ENCODE peak calls at places on chromosomes 5 and 9, in four cellular contexts. One of them, this sample, is unnamed.

GRCh38 chr5:175859422-175859821 is 12.0 kb upstream of the CPLX2 start:
- DNase-seq in SK-N-SH: no peak
- DNase-seq in GM12891: no peak
- DNase-seq in HepG2: no peak
- DNase-seq in this sample: no peak

GRCh38 chr5:140348104-140348503 is 1.7 kb upstream of the HBEGF start:
- DNase-seq in SK-N-SH: no peak
- DNase-seq in GM12891: no peak
- DNase-seq in HepG2: no peak
- DNase-seq in this sample: no peak

GRCh38 chr5:74233571-74233970 is 407.0 kb downstream of the ENC1 start:
- DNase-seq in SK-N-SH: no peak
- DNase-seq in GM12891: no peak
- DNase-seq in HepG2: no peak
- DNase-seq in this sample: no peak

GRCh38 chr5:58751222-58751621 is 168.3 kb downstream of the RAB3C start:
- DNase-seq in SK-N-SH: peak
- DNase-seq in GM12891: no peak
- DNase-seq in HepG2: no peak
- DNase-seq in this sample: no peak

GRCh38 chr5:142977363-142978051 is 207.3 kb downstream of the ARHGAP26 start:
- DNase-seq in SK-N-SH: no peak
- DNase-seq in GM12891: no peak
- DNase-seq in HepG2: no peak
- DNase-seq in this sample: no peak

GRCh38 chr5:154831451-154831850 is 19.0 kb downstream of the FAXDC2 start:
- DNase-seq in SK-N-SH: no peak
- DNase-seq in GM12891: no peak
- DNase-seq in HepG2: no peak
- DNase-seq in this sample: no peak

GRCh38 chr9:72044095-72044494 is 16.3 kb downstream of the C9orf57 start:
- DNase-seq in SK-N-SH: no peak
- DNase-seq in GM12891: no peak
- DNase-seq in HepG2: no peak
- DNase-seq in this sample: no peak

GRCh38 chr9:114811969-114812636 is 6.3 kb upstream of the TNFSF15 start:
- DNase-seq in SK-N-SH: no peak
- DNase-seq in GM12891: no peak
- DNase-seq in HepG2: no peak
- DNase-seq in this sample: no peak

GRCh38 chr9:6758418-6759113 is 793 bp downstream of the KDM4C start:
- DNase-seq in SK-N-SH: peak
- DNase-seq in GM12891: peak
- DNase-seq in HepG2: peak
- DNase-seq in this sample: peak

GRCh38 chr9:107732781-107733529 is 243.4 kb upstream of the KLF4 start:
- DNase-seq in SK-N-SH: no peak
- DNase-seq in GM12891: no peak
- DNase-seq in HepG2: no peak
- DNase-seq in this sample: no peak

GRCh38 chr5:16712600-16712999 is 95.8 kb upstream of the RETREG1 start:
- DNase-seq in SK-N-SH: no peak
- DNase-seq in GM12891: no peak
- DNase-seq in HepG2: no peak
- DNase-seq in this sample: no peak

GRCh38 chr9:14326264-14326826 is 12.4 kb upstream of the NFIB start:
- DNase-seq in SK-N-SH: no peak
- DNase-seq in GM12891: no peak
- DNase-seq in HepG2: no peak
- DNase-seq in this sample: no peak

GRCh38 chr9:16521868-16522381 is 348.5 kb downstream of the BNC2 start:
- DNase-seq in SK-N-SH: peak
- DNase-seq in GM12891: no peak
- DNase-seq in HepG2: no peak
- DNase-seq in this sample: no peak

GRCh38 chr9:91824591-91825339 is 125.3 kb downstream of the ROR2 start:
- DNase-seq in SK-N-SH: peak
- DNase-seq in GM12891: no peak
- DNase-seq in HepG2: no peak
- DNase-seq in this sample: no peak

DNA sequence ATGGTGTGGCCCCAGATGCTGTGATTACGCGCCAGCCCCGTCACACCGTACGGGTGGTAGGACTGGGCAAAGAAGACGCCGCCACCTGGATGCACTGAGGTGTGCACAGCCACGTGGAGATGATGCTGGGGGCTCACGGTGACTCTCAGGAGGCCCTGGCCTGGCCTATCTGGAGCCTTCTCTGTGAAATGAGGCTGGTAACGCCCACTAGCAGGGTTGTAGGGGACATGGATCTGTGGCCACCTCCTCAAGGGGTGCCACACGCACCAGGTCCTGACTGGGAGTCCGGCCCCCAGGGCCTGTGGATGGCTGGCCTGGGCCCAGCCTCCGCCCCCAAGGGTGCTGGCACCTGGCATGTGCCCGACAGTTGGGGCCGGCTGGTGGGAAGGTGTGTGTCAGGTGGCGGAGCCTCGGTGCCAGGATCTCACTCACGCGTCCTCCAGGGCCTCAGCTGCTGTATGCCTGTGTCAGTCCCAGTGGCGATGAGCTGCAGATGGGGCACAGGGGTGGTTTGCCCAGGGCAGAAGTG is 32.4 kb downstream of the NEK6 start:
- DNase-seq in SK-N-SH: no peak
- DNase-seq in GM12891: no peak
- DNase-seq in HepG2: no peak
- DNase-seq in this sample: peak
- TF ChIP-seq TAF1 in SK-N-SH: no peak
- TF ChIP-seq TAF1 in GM12891: no peak
- TF ChIP-seq TAF1 in HepG2: no peak
- TF ChIP-seq TAF1 in this sample: no peak

DNA sequence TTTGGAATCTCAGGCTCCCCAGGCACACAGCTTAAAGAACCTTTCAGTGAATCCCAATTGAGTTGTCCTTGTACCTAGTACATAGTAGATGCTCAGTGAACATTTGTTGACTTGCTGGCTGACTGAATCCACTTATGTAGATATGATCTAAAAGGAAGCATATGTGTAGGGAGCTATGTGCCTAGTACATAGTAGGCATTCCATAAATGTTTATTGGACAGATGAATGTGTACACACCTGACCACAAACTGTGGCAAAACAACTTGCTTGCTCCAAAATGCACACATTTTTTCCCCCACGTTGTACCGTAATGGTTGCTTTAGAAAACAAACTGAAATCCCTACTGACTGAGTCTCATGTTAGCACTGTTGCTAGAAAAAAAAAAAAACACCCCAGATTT is 80.2 kb upstream of the IL12B start:
- DNase-seq in SK-N-SH: no peak
- DNase-seq in GM12891: no peak
- DNase-seq in HepG2: no peak
- DNase-seq in this sample: no peak
- TF ChIP-seq TAF1 in SK-N-SH: no peak
- TF ChIP-seq TAF1 in GM12891: no peak
- TF ChIP-seq TAF1 in HepG2: no peak
- TF ChIP-seq TAF1 in this sample: no peak

GRCh38 chr9:70133253-70134208 is 89.9 kb downstream of the MAMDC2 start:
- DNase-seq in SK-N-SH: peak
- DNase-seq in GM12891: no peak
- DNase-seq in HepG2: no peak
- DNase-seq in this sample: no peak
- TF ChIP-seq TAF1 in SK-N-SH: no peak
- TF ChIP-seq TAF1 in GM12891: no peak
- TF ChIP-seq TAF1 in HepG2: no peak
- TF ChIP-seq TAF1 in this sample: no peak

GRCh38 chr5:159972538-159973362 is 36.2 kb upstream of the TTC1 start:
- DNase-seq in SK-N-SH: peak
- DNase-seq in GM12891: no peak
- DNase-seq in HepG2: no peak
- DNase-seq in this sample: no peak

GRCh38 chr5:159978358-159978757 is 30.6 kb upstream of the TTC1 start:
- DNase-seq in SK-N-SH: no peak
- DNase-seq in GM12891: no peak
- DNase-seq in HepG2: no peak
- DNase-seq in this sample: no peak

GRCh38 chr5:159971931-159972461 is 36.9 kb upstream of the TTC1 start:
- DNase-seq in SK-N-SH: peak
- DNase-seq in GM12891: no peak
- DNase-seq in HepG2: no peak
- DNase-seq in this sample: no peak

GRCh38 chr5:159975462-159976019 is 33.4 kb upstream of the TTC1 start:
- DNase-seq in SK-N-SH: peak
- DNase-seq in GM12891: no peak
- DNase-seq in HepG2: peak
- DNase-seq in this sample: no peak

DNA sequence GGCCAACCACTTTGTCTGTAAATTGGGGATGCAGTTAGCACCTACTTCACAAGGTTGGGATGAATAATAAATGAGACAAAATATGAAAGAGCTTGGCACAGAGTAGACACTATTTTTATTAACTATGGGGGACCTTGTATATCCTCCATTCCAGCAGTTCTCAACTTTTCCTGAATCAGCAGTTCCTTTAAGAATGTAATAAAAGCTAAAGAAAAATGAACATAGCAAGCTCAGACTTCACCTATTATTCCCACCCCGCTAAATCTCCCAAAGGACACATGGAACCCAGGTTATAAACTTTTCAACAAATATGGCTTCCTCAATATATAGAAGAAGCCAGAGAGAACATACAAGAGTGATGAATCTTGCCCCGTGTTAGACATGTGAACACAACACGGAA is 32.0 kb upstream of the TTC1 start:
- DNase-seq in SK-N-SH: no peak
- DNase-seq in GM12891: no peak
- DNase-seq in HepG2: no peak
- DNase-seq in this sample: no peak
- TF ChIP-seq TAF1 in SK-N-SH: no peak
- TF ChIP-seq TAF1 in GM12891: no peak
- TF ChIP-seq TAF1 in HepG2: no peak
- TF ChIP-seq TAF1 in this sample: no peak

DNA sequence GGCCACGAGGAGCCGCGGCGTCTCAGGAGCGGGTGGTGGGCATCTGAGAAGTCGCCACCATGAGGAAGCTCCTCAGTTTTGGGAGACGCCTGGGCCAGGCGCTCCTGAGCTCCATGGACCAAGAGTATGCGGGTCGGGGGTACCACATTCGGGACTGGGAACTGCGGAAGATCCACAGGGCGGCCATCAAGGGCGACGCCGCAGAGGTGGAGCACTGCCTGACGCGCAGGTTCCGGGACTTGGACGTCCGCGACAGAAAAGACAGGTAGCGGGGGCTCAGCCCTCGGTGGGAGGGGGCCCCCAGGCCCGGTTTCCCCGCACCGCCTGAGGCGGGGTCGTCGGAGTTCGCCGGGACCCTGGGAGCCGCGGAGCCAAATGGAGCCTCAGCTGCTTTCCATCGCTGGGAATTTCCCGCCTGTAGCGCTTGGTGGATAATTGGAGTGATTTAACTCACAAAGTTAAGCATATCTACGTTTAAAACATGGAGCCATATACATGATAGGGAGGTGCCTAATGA is 438 bp downstream of the ANKRD18B start:
- DNase-seq in SK-N-SH: no peak
- DNase-seq in GM12891: no peak
- DNase-seq in HepG2: no peak
- DNase-seq in this sample: no peak
- TF ChIP-seq TAF1 in SK-N-SH: no peak
- TF ChIP-seq TAF1 in GM12891: no peak
- TF ChIP-seq TAF1 in HepG2: no peak
- TF ChIP-seq TAF1 in this sample: no peak

GRCh38 chr5:158953929-158954534 is 145.7 kb downstream of the EBF1 start:
- DNase-seq in SK-N-SH: no peak
- DNase-seq in GM12891: no peak
- DNase-seq in HepG2: no peak
- DNase-seq in this sample: peak
- TF ChIP-seq TAF1 in SK-N-SH: no peak
- TF ChIP-seq TAF1 in GM12891: peak
- TF ChIP-seq TAF1 in HepG2: no peak
- TF ChIP-seq TAF1 in this sample: no peak

GRCh38 chr5:100643473-100643872 is 108.3 kb downstream of the FAM174A start:
- DNase-seq in SK-N-SH: no peak
- DNase-seq in GM12891: no peak
- DNase-seq in HepG2: no peak
- DNase-seq in this sample: no peak

GRCh38 chr5:100644776-100645175 is 109.6 kb downstream of the FAM174A start:
- DNase-seq in SK-N-SH: no peak
- DNase-seq in GM12891: no peak
- DNase-seq in HepG2: no peak
- DNase-seq in this sample: no peak

GRCh38 chr5:100644206-100644605 is 109.0 kb downstream of the FAM174A start:
- DNase-seq in SK-N-SH: no peak
- DNase-seq in GM12891: no peak
- DNase-seq in HepG2: no peak
- DNase-seq in this sample: no peak

GRCh38 chr5:100646011-100646410 is 110.8 kb downstream of the FAM174A start:
- DNase-seq in SK-N-SH: no peak
- DNase-seq in GM12891: no peak
- DNase-seq in HepG2: no peak
- DNase-seq in this sample: no peak

GRCh38 chr5:100647461-100648230 is 112.5 kb downstream of the FAM174A start:
- DNase-seq in SK-N-SH: no peak
- DNase-seq in GM12891: no peak
- DNase-seq in HepG2: no peak
- DNase-seq in this sample: no peak
- TF ChIP-seq TAF1 in SK-N-SH: no peak
- TF ChIP-seq TAF1 in GM12891: no peak
- TF ChIP-seq TAF1 in HepG2: no peak
- TF ChIP-seq TAF1 in this sample: no peak